ENCODE peak calls at places on chromosomes 12 and 14, in six cellular contexts. M is K562, K is H1, C is SK-N-SH, Q is GM12878, V is HepG2. H is an unnamed sample.

GRCh38 chr12:98464155-98464554 is 51.2 kb upstream of the TMPO start:
- DNase-seq in Q (no peak), M (no peak), K (no peak), V (no peak), C (no peak), H (peak)

GRCh38 chr12:131583085-131583712 is 127.7 kb upstream of the SFSWAP start:
- DNase-seq in Q (no peak), K (no peak), V (no peak), C (peak), M (no peak), H (no peak)

GRCh38 chr14:41558527-41558926 is 48.1 kb upstream of the LRFN5 start:
- DNase-seq in Q (no peak), C (no peak), K (no peak), M (no peak), V (no peak), H (no peak)

GRCh38 chr14:34472706-34473279 is 10.8 kb upstream of the SPTSSA start:
- DNase-seq in Q (no peak), C (no peak), M (no peak), K (no peak), V (no peak), H (no peak)

GRCh38 chr12:124621296-124621660 is 53.9 kb upstream of the NCOR2 start:
- DNase-seq in V (no peak), M (no peak), Q (no peak), K (peak), C (no peak), H (no peak)

GRCh38 chr12:62832528-62832927 is 102.4 kb downstream of the PPM1H start:
- DNase-seq in C (no peak), Q (no peak), V (no peak), M (no peak), K (no peak), H (no peak)

GRCh38 chr12:48004039-48004940 is at the start of gene COL2A1:
- DNase-seq in K (no peak), Q (no peak), V (no peak), C (peak), M (no peak), H (peak)

GRCh38 chr14:21184252-21184651 is 28.4 kb upstream of the OR5AU1 start:
- DNase-seq in K (no peak), Q (no peak), V (no peak), C (no peak), M (no peak), H (no peak)

GRCh38 chr12:121391619-121392324 is 8.1 kb upstream of the RNF34 start:
- DNase-seq in V (no peak), K (no peak), Q (peak), C (peak), M (peak), H (peak)

GRCh38 chr12:110114596-110114995 is 9.6 kb upstream of the IFT81 start:
- DNase-seq in Q (no peak), V (no peak), M (no peak), K (no peak), C (no peak), H (no peak)

GRCh38 chr14:70448633-70449032 is 3.3 kb upstream of the ADAM21 start:
- DNase-seq in C (no peak), V (peak), M (no peak), K (no peak), Q (no peak), H (no peak)

GRCh38 chr12:89179983-89180382 is 172.3 kb downstream of the DUSP6 start:
- DNase-seq in M (no peak), Q (no peak), V (no peak), C (peak), K (no peak), H (peak)

GRCh38 chr14:71289536-71289935 is 382.3 kb downstream of the PCNX1 start:
- DNase-seq in K (no peak), M (no peak), V (no peak), C (no peak), Q (peak), H (no peak)

GRCh38 chr14:93788557-93789365 is 476 bp upstream of the PRIMA1 start:
- DNase-seq in V (no peak), M (no peak), Q (no peak), K (no peak), C (peak), H (no peak)

GRCh38 chr12:30286345-30286926 is 409.2 kb downstream of the IPO8 start:
- DNase-seq in V (peak), K (no peak), C (peak), Q (no peak), M (no peak), H (no peak)

GRCh38 chr12:68310370-68310769 is 21.8 kb downstream of the MDM1 start:
- DNase-seq in M (no peak), Q (no peak), K (no peak), C (no peak), V (no peak), H (no peak)

GRCh38 chr12:62297321-62297720 is 37.1 kb downstream of the USP15 start:
- DNase-seq in V (no peak), Q (no peak), K (no peak), C (no peak), M (no peak), H (peak)

GRCh38 chr12:13046914-13047472 is 2.8 kb downstream of the FAM234B start:
- DNase-seq in M (no peak), V (no peak), C (no peak), K (no peak), Q (no peak), H (no peak)

GRCh38 chr12:21190016-21190415 is 59.0 kb downstream of the SLCO1B1 start:
- DNase-seq in M (no peak), C (no peak), V (no peak), Q (no peak), K (no peak), H (no peak)

GRCh38 chr12:90915353-90915752 is 39.6 kb downstream of the CCER1 start:
- DNase-seq in V (no peak), C (no peak), K (no peak), M (no peak), Q (no peak), H (no peak)

GRCh38 chr14:77062261-77062660 is 33.8 kb upstream of the IRF2BPL start:
- DNase-seq in C (no peak), Q (no peak), M (no peak), K (no peak), V (no peak), H (no peak)

GRCh38 chr14:77061630-77062029 is 33.1 kb upstream of the IRF2BPL start:
- DNase-seq in C (no peak), M (no peak), Q (no peak), V (no peak), K (no peak), H (no peak)

GRCh38 chr14:77058082-77058481 is 29.6 kb upstream of the IRF2BPL start:
- DNase-seq in K (no peak), M (no peak), Q (no peak), V (no peak), C (no peak), H (no peak)

GRCh38 chr14:77058785-77059184 is 30.3 kb upstream of the IRF2BPL start:
- DNase-seq in V (no peak), Q (no peak), K (no peak), C (no peak), M (no peak), H (no peak)

GRCh38 chr14:77059276-77059934 is 30.9 kb upstream of the IRF2BPL start:
- DNase-seq in M (peak), C (no peak), K (no peak), Q (no peak), V (peak), H (peak)
- TF ChIP-seq GABPA in M (no peak), C (no peak), K (no peak), Q (no peak), V (no peak), H (no peak)

GRCh38 chr12:53071591-53072551 is 7.3 kb downstream of the SPRYD3 start:
- DNase-seq in K (no peak), Q (no peak), M (peak), V (no peak), C (peak), H (no peak)

GRCh38 chr12:53068811-53069585 is 10.2 kb downstream of the SPRYD3 start:
- DNase-seq in Q (no peak), C (no peak), V (no peak), K (no peak), M (no peak), H (no peak)

GRCh38 chr12:53067993-53068770 is 11.0 kb downstream of the SPRYD3 start:
- DNase-seq in K (no peak), Q (no peak), C (no peak), V (no peak), M (no peak), H (no peak)

GRCh38 chr12:53070901-53071492 is 8.2 kb downstream of the SPRYD3 start:
- DNase-seq in C (no peak), M (no peak), K (no peak), V (no peak), Q (no peak), H (no peak)

GRCh38 chr12:53069621-53070410 is 9.4 kb downstream of the SPRYD3 start:
- DNase-seq in M (no peak), C (no peak), K (no peak), V (no peak), Q (no peak), H (no peak)
- TF ChIP-seq POLR2AphosphoS5 in M (no peak), C (no peak), K (no peak), V (no peak), Q (no peak), H (no peak)

GRCh38 chr14:105062048-105062433 is 3.2 kb downstream of the GPR132 start:
- DNase-seq in M (no peak), C (no peak), V (no peak), K (no peak), Q (no peak), H (no peak)
- H3K27ac ChIP-seq in M (no peak), C (no peak), V (no peak), K (no peak), Q (peak), H (peak)

GRCh38 chr12:3602488-3602887 is 111.5 kb downstream of the PRMT8 start:
- DNase-seq in K (no peak), Q (no peak), C (no peak), V (no peak), M (no peak), H (no peak)

GRCh38 chr12:3604750-3605638 is 114.0 kb downstream of the PRMT8 start:
- DNase-seq in K (peak), C (peak), Q (no peak), V (no peak), M (no peak), H (peak)

GRCh38 chr12:3603576-3603975 is 112.6 kb downstream of the PRMT8 start:
- DNase-seq in K (no peak), C (no peak), M (no peak), V (no peak), Q (no peak), H (no peak)

GRCh38 chr12:3606101-3606500 is 115.1 kb downstream of the PRMT8 start:
- DNase-seq in V (no peak), Q (no peak), C (no peak), K (no peak), M (no peak), H (no peak)

DNA sequence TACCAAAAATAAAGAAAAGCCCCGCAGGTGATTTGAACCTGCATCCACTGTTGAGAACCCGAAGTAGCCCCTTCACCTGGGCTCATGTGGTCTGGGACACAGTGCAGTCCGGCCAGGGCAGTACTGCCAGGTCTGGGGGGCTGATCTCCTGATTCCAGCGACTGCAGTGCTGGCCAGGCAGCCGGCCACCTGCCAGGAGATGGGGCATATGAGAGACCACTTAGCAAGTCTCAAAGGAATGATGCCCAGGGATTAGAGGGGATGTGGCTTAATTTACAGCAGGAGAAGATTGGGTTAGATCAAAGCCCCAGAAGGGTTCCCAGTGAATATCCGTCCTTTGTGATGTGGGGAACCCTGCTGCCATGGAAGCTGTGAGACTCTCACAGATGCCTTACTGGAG is 113.3 kb downstream of the PRMT8 start:
- DNase-seq in Q (no peak), M (no peak), C (peak), V (no peak), K (no peak), H (no peak)
- TF ChIP-seq GABPA in Q (no peak), M (no peak), C (no peak), V (no peak), K (no peak), H (no peak)

GRCh38 chr12:11730299-11731041 is 81.0 kb downstream of the ETV6 start:
- DNase-seq in M (no peak), V (no peak), C (no peak), Q (peak), K (no peak), H (no peak)
- TF ChIP-seq POLR2AphosphoS5 in M (no peak), V (no peak), C (no peak), Q (peak), K (no peak), H (peak)

GRCh38 chr14:77603031-77603430 is 13.4 kb downstream of the SPTLC2 start:
- DNase-seq in M (no peak), K (no peak), V (no peak), C (no peak), Q (no peak), H (no peak)
- H3K27ac ChIP-seq in M (no peak), K (no peak), V (no peak), C (peak), Q (no peak), H (no peak)

GRCh38 chr14:92644601-92645515 is 103.6 kb downstream of the LGMN start:
- DNase-seq in V (no peak), K (no peak), M (no peak), C (no peak), Q (no peak), H (no peak)

GRCh38 chr14:92645841-92646478 is 102.5 kb downstream of the LGMN start:
- DNase-seq in Q (no peak), K (no peak), M (no peak), C (no peak), V (no peak), H (no peak)

GRCh38 chr14:92647499-92648279 is 100.7 kb downstream of the LGMN start:
- DNase-seq in K (no peak), M (no peak), C (no peak), V (no peak), Q (no peak), H (no peak)

GRCh38 chr14:92649066-92649465 is 99.4 kb downstream of the LGMN start:
- DNase-seq in Q (no peak), V (no peak), K (no peak), C (no peak), M (no peak), H (no peak)

GRCh38 chr14:92646952-92647461 is 101.4 kb downstream of the LGMN start:
- DNase-seq in Q (no peak), M (no peak), V (no peak), K (no peak), C (no peak), H (no peak)
- TF ChIP-seq GABPA in Q (no peak), M (no peak), V (no peak), K (no peak), C (peak), H (no peak)

GRCh38 chr14:32137883-32138282 is 60.8 kb downstream of the ARHGAP5 start:
- DNase-seq in M (no peak), Q (no peak), V (no peak), K (no peak), C (no peak), H (no peak)

GRCh38 chr14:32136027-32136825 is 59.1 kb downstream of the ARHGAP5 start:
- DNase-seq in K (no peak), M (no peak), V (no peak), C (no peak), Q (no peak), H (no peak)

GRCh38 chr14:32129124-32129523 is 52.0 kb downstream of the ARHGAP5 start:
- DNase-seq in C (no peak), Q (no peak), K (no peak), V (no peak), M (no peak), H (no peak)

GRCh38 chr14:32137313-32137712 is 60.2 kb downstream of the ARHGAP5 start:
- DNase-seq in M (no peak), Q (no peak), C (no peak), K (no peak), V (no peak), H (no peak)

DNA sequence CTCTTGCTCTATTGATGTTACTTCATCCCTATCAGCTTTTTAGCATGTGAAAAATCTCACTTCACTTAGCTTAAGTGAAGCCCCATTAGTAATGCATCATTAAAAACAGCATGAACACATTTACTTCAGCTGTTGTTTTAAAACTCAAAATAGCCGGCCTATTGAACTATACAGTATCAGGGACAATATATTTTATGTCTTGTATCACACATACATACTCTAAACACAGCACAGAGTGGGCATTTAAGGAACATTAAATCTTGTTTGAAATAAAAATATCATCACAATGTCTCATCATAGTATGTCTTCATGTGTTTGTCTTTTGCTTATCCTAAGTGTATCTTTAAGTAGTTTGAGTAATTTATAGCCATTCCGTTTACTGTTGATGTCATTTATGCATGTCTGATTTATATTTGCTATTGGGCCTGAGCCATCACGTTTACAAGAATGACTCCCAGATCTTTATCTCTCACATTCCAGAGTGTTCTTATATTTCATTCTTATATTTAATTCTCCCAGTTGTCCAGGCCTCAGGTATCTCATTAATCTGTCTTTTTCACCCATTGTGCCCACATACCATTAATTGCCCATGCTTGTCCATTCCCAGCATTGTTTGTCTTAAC is 57.5 kb downstream of the ARHGAP5 start:
- DNase-seq in K (no peak), M (no peak), Q (no peak), C (no peak), V (no peak), H (no peak)
- TF ChIP-seq POLR2AphosphoS5 in K (no peak), M (no peak), Q (no peak), C (no peak), V (no peak), H (no peak)

DNA sequence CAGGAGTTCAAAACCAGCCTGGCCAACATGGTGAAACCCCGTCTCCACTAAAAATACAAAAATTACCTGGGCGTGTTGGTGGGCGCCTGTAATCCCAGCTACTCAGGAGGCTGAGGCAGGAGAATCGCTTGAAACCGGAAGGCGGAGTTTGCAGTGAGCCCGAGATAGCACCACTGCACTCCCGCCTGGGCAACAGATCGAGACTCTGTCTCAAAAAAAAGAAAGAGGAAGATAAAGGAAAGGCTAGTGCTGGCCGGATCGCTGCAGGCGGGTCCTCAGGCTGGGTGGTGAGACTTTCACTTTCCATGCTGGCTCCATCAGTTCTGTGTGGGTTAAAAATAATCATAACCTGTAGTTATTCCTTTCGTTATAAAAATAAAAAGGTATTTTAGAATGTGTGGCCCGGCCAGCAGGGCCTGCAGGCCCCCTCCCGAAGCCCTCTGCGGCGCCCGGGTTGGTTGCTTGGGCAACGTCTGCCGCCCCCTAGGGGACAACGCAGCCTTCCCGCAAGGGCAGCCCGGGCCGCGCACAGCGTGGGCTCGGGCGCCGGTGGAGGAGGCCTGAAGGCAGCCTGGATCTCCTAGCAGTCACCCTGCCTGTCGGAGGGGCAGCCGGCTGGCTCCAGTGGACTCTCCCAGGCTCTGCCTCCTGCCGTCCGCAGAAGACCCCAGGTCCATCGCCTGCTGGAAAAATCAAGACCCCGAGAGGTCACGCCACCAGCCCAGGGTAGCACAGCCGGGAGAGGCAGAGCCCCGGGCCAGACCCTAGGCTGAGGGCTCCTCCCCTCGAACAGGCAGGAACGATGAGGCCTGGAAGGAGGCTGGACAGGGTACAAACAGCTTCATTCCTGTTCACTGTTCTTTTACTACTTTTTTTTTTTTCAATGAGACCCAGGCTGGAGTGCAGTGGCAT is 5.0 kb upstream of the SLC25A47 start:
- DNase-seq in C (peak), V (no peak), M (peak), K (peak), Q (no peak), H (no peak)
- H3K27ac ChIP-seq in C (no peak), V (no peak), M (no peak), K (no peak), Q (no peak), H (peak)